ENCODE peak calls at places on chromosome 9, in seven cellular contexts. One of them, this sample, is unnamed.
A peak's percentile ranks its signal among the peaks of the same experiment; 100 is the strongest.

GRCh38 chr9:107650321-107650720 is 160.8 kb upstream of the KLF4 start:
- DNase-seq in CD8-positive, alpha-beta T cell: no peak
- DNase-seq in dorsolateral prefrontal cortex: no peak
- DNase-seq in psoas muscle: no peak
- DNase-seq in fibroblast of the aortic adventitia: peak; percentile 54
- DNase-seq in suprapubic skin: peak; percentile 18
- DNase-seq in adrenal gland: no peak
- DNase-seq in this sample: no peak

GRCh38 chr9:33187519-33188218 is 20.5 kb upstream of the B4GALT1 start:
- DNase-seq in CD8-positive, alpha-beta T cell: no peak
- DNase-seq in dorsolateral prefrontal cortex: no peak
- DNase-seq in psoas muscle: peak; percentile 54
- DNase-seq in fibroblast of the aortic adventitia: peak; percentile 87
- DNase-seq in suprapubic skin: no peak
- DNase-seq in adrenal gland: no peak
- DNase-seq in this sample: no peak

GRCh38 chr9:17063535-17064135 is 71.2 kb upstream of the CNTLN start:
- DNase-seq in CD8-positive, alpha-beta T cell: no peak
- DNase-seq in dorsolateral prefrontal cortex: no peak
- DNase-seq in psoas muscle: no peak
- DNase-seq in fibroblast of the aortic adventitia: peak; percentile 70
- DNase-seq in suprapubic skin: no peak
- DNase-seq in adrenal gland: no peak
- DNase-seq in this sample: peak; percentile 37

GRCh38 chr9:126799051-126799450 is 5.8 kb upstream of the ZBTB43 start:
- DNase-seq in CD8-positive, alpha-beta T cell: no peak
- DNase-seq in dorsolateral prefrontal cortex: no peak
- DNase-seq in psoas muscle: no peak
- DNase-seq in fibroblast of the aortic adventitia: no peak
- DNase-seq in suprapubic skin: no peak
- DNase-seq in adrenal gland: no peak
- DNase-seq in this sample: no peak

GRCh38 chr9:129109504-129109903 is 1.1 kb downstream of the CRAT start:
- DNase-seq in CD8-positive, alpha-beta T cell: no peak
- DNase-seq in dorsolateral prefrontal cortex: no peak
- DNase-seq in psoas muscle: peak; percentile 72
- DNase-seq in fibroblast of the aortic adventitia: peak; percentile 20
- DNase-seq in suprapubic skin: no peak
- DNase-seq in adrenal gland: no peak
- DNase-seq in this sample: no peak

GRCh38 chr9:3181049-3181953 is 337.4 kb upstream of the PUM3 start:
- DNase-seq in CD8-positive, alpha-beta T cell: peak; percentile 16
- DNase-seq in dorsolateral prefrontal cortex: peak; percentile 56
- DNase-seq in psoas muscle: peak; percentile 17
- DNase-seq in fibroblast of the aortic adventitia: peak; percentile 7
- DNase-seq in suprapubic skin: no peak
- DNase-seq in adrenal gland: no peak
- DNase-seq in this sample: peak; percentile 64

GRCh38 chr9:92669890-92670708 is at the start of gene IPPK:
- DNase-seq in CD8-positive, alpha-beta T cell: peak; percentile 96
- DNase-seq in dorsolateral prefrontal cortex: peak; percentile 98
- DNase-seq in psoas muscle: peak; percentile 99
- DNase-seq in fibroblast of the aortic adventitia: peak; percentile 98
- DNase-seq in suprapubic skin: peak; percentile 99
- DNase-seq in adrenal gland: peak; percentile 99
- DNase-seq in this sample: peak; percentile 96

GRCh38 chr9:7780261-7780988 is 19.2 kb downstream of the DMAC1 start:
- DNase-seq in CD8-positive, alpha-beta T cell: no peak
- DNase-seq in dorsolateral prefrontal cortex: no peak
- DNase-seq in psoas muscle: no peak
- DNase-seq in fibroblast of the aortic adventitia: peak; percentile 32
- DNase-seq in suprapubic skin: no peak
- DNase-seq in adrenal gland: no peak
- DNase-seq in this sample: no peak

GRCh38 chr9:17219261-17219660 is 84.4 kb downstream of the CNTLN start:
- DNase-seq in CD8-positive, alpha-beta T cell: no peak
- DNase-seq in dorsolateral prefrontal cortex: no peak
- DNase-seq in psoas muscle: no peak
- DNase-seq in fibroblast of the aortic adventitia: peak; percentile 13
- DNase-seq in suprapubic skin: no peak
- DNase-seq in adrenal gland: no peak
- DNase-seq in this sample: no peak

GRCh38 chr9:131020388-131020787 is 11.4 kb downstream of the LAMC3 start:
- DNase-seq in CD8-positive, alpha-beta T cell: no peak
- DNase-seq in dorsolateral prefrontal cortex: no peak
- DNase-seq in psoas muscle: no peak
- DNase-seq in fibroblast of the aortic adventitia: peak; percentile 93
- DNase-seq in suprapubic skin: no peak
- DNase-seq in adrenal gland: no peak
- DNase-seq in this sample: no peak

GRCh38 chr9:121946465-121946864 is 146.6 kb downstream of the TTLL11 start:
- DNase-seq in CD8-positive, alpha-beta T cell: no peak
- DNase-seq in dorsolateral prefrontal cortex: no peak
- DNase-seq in psoas muscle: no peak
- DNase-seq in fibroblast of the aortic adventitia: no peak
- DNase-seq in suprapubic skin: no peak
- DNase-seq in adrenal gland: no peak
- DNase-seq in this sample: no peak

GRCh38 chr9:36189978-36190377 is 743 bp upstream of the CLTA start:
- DNase-seq in CD8-positive, alpha-beta T cell: no peak
- DNase-seq in dorsolateral prefrontal cortex: no peak
- DNase-seq in psoas muscle: no peak
- DNase-seq in fibroblast of the aortic adventitia: no peak
- DNase-seq in suprapubic skin: no peak
- DNase-seq in adrenal gland: peak; percentile 41
- DNase-seq in this sample: no peak

GRCh38 chr9:36873247-36873875 is 160.7 kb downstream of the PAX5 start:
- DNase-seq in CD8-positive, alpha-beta T cell: peak; percentile 73
- DNase-seq in dorsolateral prefrontal cortex: no peak
- DNase-seq in psoas muscle: peak; percentile 55
- DNase-seq in fibroblast of the aortic adventitia: peak; percentile 60
- DNase-seq in suprapubic skin: no peak
- DNase-seq in adrenal gland: peak; percentile 66
- DNase-seq in this sample: peak; percentile 82

GRCh38 chr9:105151686-105151995 is 92.8 kb upstream of the SLC44A1 start:
- DNase-seq in CD8-positive, alpha-beta T cell: no peak
- DNase-seq in dorsolateral prefrontal cortex: no peak
- DNase-seq in psoas muscle: no peak
- DNase-seq in fibroblast of the aortic adventitia: no peak
- DNase-seq in suprapubic skin: no peak
- DNase-seq in adrenal gland: no peak
- DNase-seq in this sample: no peak

GRCh38 chr9:93124793-93125192 is 9.3 kb downstream of the NINJ1 start:
- DNase-seq in CD8-positive, alpha-beta T cell: no peak
- DNase-seq in dorsolateral prefrontal cortex: peak; percentile 41
- DNase-seq in psoas muscle: no peak
- DNase-seq in fibroblast of the aortic adventitia: no peak
- DNase-seq in suprapubic skin: peak; percentile 69
- DNase-seq in adrenal gland: peak; percentile 19
- DNase-seq in this sample: no peak

GRCh38 chr9:69046723-69047122 is 11.2 kb downstream of the FXN start:
- DNase-seq in CD8-positive, alpha-beta T cell: no peak
- DNase-seq in dorsolateral prefrontal cortex: no peak
- DNase-seq in psoas muscle: no peak
- DNase-seq in fibroblast of the aortic adventitia: no peak
- DNase-seq in suprapubic skin: no peak
- DNase-seq in adrenal gland: no peak
- DNase-seq in this sample: no peak

DNA sequence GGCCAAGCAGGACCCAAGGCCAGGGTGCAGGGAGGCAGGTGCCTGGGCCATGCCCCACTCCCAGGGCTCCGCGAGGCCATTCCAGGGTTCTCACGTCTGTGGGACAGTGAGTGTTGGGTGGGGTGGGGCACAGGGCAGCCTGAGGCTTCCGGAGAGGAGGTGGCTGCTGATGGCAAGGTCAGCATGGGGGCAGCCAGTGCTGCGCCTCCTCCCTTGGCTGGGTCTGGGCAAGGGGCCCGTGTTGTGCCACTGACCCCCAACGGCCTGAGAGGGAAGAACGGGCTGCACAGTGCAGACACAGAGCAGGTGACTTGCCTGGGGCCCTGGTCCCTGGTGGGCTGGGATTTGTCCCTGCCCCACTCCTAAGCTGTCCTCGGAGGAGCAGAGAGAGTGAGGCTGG is 82.1 kb downstream of the RXRA start:
- DNase-seq in CD8-positive, alpha-beta T cell: no peak
- DNase-seq in dorsolateral prefrontal cortex: no peak
- DNase-seq in psoas muscle: peak; percentile 72
- DNase-seq in fibroblast of the aortic adventitia: no peak
- DNase-seq in suprapubic skin: no peak
- DNase-seq in adrenal gland: no peak
- DNase-seq in this sample: no peak
- TF ChIP-seq CTCF in CD8-positive, alpha-beta T cell: no peak
- TF ChIP-seq CTCF in dorsolateral prefrontal cortex: no peak
- TF ChIP-seq CTCF in psoas muscle: peak; percentile 28
- TF ChIP-seq CTCF in fibroblast of the aortic adventitia: no peak
- TF ChIP-seq CTCF in suprapubic skin: no peak
- TF ChIP-seq CTCF in adrenal gland: no peak
- TF ChIP-seq CTCF in this sample: no peak

DNA sequence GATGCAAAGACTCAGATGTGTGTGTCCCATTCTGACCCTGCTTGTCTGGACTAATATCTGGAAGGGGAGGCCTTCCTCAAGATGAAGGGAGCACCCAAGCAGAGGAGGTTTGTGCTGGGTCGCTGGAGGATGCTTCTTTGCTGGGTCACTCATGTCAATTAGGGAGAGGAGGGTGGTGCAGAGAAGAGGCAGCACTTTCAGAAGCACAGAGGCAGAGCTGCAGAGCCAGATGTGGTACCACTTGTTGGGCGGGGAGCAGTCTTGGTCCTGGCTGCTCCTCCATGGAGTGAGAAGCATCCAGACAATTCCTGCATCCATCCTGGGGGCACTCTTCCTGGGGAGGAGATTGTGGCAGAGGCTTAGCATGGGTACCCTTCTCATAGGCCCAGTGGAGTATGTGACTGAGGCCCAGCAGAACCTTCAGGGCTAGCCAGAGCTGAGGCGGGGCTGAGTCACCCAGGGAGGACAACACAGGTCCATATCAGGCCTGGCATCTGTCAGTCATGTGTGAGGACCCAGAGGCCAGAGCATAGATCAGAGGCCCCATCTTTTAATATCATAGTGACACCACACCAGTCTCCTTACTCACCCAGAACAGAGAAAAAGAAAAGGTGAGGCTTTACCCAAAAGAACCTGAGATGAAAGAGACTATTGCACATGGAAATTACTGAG is 59.8 kb downstream of the TNFSF15 start:
- DNase-seq in CD8-positive, alpha-beta T cell: no peak
- DNase-seq in dorsolateral prefrontal cortex: no peak
- DNase-seq in psoas muscle: no peak
- DNase-seq in fibroblast of the aortic adventitia: no peak
- DNase-seq in suprapubic skin: no peak
- DNase-seq in adrenal gland: no peak
- DNase-seq in this sample: no peak
- TF ChIP-seq CTCF in CD8-positive, alpha-beta T cell: no peak
- TF ChIP-seq CTCF in dorsolateral prefrontal cortex: no peak
- TF ChIP-seq CTCF in psoas muscle: no peak
- TF ChIP-seq CTCF in fibroblast of the aortic adventitia: no peak
- TF ChIP-seq CTCF in suprapubic skin: no peak
- TF ChIP-seq CTCF in adrenal gland: no peak
- TF ChIP-seq CTCF in this sample: no peak

DNA sequence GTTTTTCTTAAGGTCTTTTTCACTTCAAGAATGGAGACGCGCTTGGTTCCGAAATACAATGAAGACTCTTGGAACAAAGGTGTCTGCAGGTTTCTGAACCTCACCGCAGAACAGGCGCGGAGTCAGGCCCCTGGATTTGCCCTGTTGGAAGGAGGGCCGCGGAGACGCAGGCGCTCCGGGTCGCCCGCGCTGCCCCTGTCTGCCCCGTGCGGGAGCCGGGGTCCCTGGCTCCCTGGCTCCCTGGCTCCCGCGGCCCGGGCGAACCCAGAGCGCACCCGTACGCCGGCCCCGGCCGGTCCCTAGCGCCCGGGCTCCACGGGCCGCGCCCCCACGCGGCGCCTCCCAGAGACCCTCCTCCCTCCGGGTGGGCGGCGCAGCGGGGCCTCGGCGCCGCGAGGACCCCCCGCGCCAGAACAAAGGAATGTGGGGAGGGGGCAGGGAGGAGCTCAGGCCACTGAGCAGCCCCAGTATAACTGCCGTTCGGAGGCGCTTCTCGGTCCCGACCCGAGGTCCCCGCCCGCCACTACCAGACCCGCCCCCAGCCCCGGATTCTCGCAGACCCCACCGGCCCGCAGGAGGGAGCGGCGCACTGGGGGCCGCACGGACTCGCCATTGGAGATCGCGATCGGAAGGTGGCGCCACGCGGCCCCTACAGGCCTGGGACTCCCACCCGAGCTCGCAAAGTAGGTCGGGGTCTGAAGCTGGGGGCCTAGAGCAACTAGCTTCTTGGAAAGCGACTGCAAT is 2.4 kb downstream of the NFIL3 start:
- DNase-seq in CD8-positive, alpha-beta T cell: no peak
- DNase-seq in dorsolateral prefrontal cortex: no peak
- DNase-seq in psoas muscle: peak; percentile 48
- DNase-seq in fibroblast of the aortic adventitia: peak; percentile 62
- DNase-seq in suprapubic skin: no peak
- DNase-seq in adrenal gland: peak; percentile 28
- DNase-seq in this sample: peak; percentile 80
- TF ChIP-seq CTCF in CD8-positive, alpha-beta T cell: no peak
- TF ChIP-seq CTCF in dorsolateral prefrontal cortex: peak; percentile 42
- TF ChIP-seq CTCF in psoas muscle: peak; percentile 33
- TF ChIP-seq CTCF in fibroblast of the aortic adventitia: peak; percentile 59
- TF ChIP-seq CTCF in suprapubic skin: peak; percentile 34
- TF ChIP-seq CTCF in adrenal gland: peak; percentile 9
- TF ChIP-seq CTCF in this sample: peak; percentile 31

GRCh38 chr9:125594211-125594610 is 112.8 kb downstream of the MAPKAP1 start:
- DNase-seq in CD8-positive, alpha-beta T cell: no peak
- DNase-seq in dorsolateral prefrontal cortex: no peak
- DNase-seq in psoas muscle: no peak
- DNase-seq in fibroblast of the aortic adventitia: no peak
- DNase-seq in suprapubic skin: no peak
- DNase-seq in adrenal gland: no peak
- DNase-seq in this sample: no peak

GRCh38 chr9:125589287-125589686 is 117.7 kb downstream of the MAPKAP1 start:
- DNase-seq in CD8-positive, alpha-beta T cell: no peak
- DNase-seq in dorsolateral prefrontal cortex: no peak
- DNase-seq in psoas muscle: no peak
- DNase-seq in fibroblast of the aortic adventitia: no peak
- DNase-seq in suprapubic skin: no peak
- DNase-seq in adrenal gland: no peak
- DNase-seq in this sample: no peak

GRCh38 chr9:125591245-125591644 is 115.8 kb downstream of the MAPKAP1 start:
- DNase-seq in CD8-positive, alpha-beta T cell: no peak
- DNase-seq in dorsolateral prefrontal cortex: no peak
- DNase-seq in psoas muscle: no peak
- DNase-seq in fibroblast of the aortic adventitia: no peak
- DNase-seq in suprapubic skin: no peak
- DNase-seq in adrenal gland: no peak
- DNase-seq in this sample: no peak

GRCh38 chr9:125591888-125592287 is 115.1 kb downstream of the MAPKAP1 start:
- DNase-seq in CD8-positive, alpha-beta T cell: no peak
- DNase-seq in dorsolateral prefrontal cortex: no peak
- DNase-seq in psoas muscle: no peak
- DNase-seq in fibroblast of the aortic adventitia: no peak
- DNase-seq in suprapubic skin: no peak
- DNase-seq in adrenal gland: no peak
- DNase-seq in this sample: no peak

DNA sequence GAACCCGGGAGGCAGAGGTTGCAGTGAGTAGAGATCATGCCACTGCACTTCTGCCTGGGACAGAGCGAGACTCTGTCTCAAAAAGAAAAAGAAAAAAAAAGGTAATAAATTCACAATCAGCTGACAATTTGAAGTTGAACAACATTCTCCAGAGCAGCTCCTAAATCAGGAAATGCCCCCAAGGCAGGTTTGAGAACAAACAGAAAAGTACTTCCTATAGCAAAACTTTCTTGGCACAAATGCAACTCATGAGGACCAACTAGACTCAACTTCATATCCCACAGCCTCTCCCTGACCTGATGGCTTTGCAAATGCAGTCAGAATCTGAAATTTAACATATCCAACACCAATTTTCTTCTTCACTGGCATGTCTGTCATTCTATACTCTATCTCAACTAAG is 113.4 kb downstream of the MAPKAP1 start:
- DNase-seq in CD8-positive, alpha-beta T cell: no peak
- DNase-seq in dorsolateral prefrontal cortex: no peak
- DNase-seq in psoas muscle: no peak
- DNase-seq in fibroblast of the aortic adventitia: no peak
- DNase-seq in suprapubic skin: no peak
- DNase-seq in adrenal gland: no peak
- DNase-seq in this sample: no peak
- TF ChIP-seq CTCF in CD8-positive, alpha-beta T cell: no peak
- TF ChIP-seq CTCF in dorsolateral prefrontal cortex: no peak
- TF ChIP-seq CTCF in psoas muscle: no peak
- TF ChIP-seq CTCF in fibroblast of the aortic adventitia: no peak
- TF ChIP-seq CTCF in suprapubic skin: no peak
- TF ChIP-seq CTCF in adrenal gland: no peak
- TF ChIP-seq CTCF in this sample: no peak

This sample was measured in nephron progenitor cell.